ENCODE peak calls at places on chromosomes 4 and X, in seven cellular contexts. Z, Q, K, E, Y, X and F are unnamed samples.
A peak's percentile ranks its signal among the peaks of the same experiment; 100 is the strongest.

GRCh38 chr4:170138580-170139194 is 48.9 kb upstream of the AADAT start:
- DNase-seq in Z (peak; percentile 72), Q (peak; percentile 50), K (peak; percentile 72), E (peak; percentile 53), Y (peak; percentile 77), X (peak; percentile 68), F (no peak)

GRCh38 chr4:55398966-55399365 is 3.2 kb downstream of the TMEM165 start:
- DNase-seq in Z (no peak), Q (no peak), K (no peak), E (no peak), Y (no peak), X (peak; percentile 30), F (no peak)

GRCh38 chr4:37803348-37803973 is 23.0 kb upstream of the PGM2 start:
- DNase-seq in Z (no peak), Q (no peak), K (no peak), E (no peak), Y (no peak), X (peak; percentile 25), F (no peak)

GRCh38 chr4:157115613-157116340 is 39.8 kb downstream of the GLRB start:
- DNase-seq in Z (no peak), Q (no peak), K (no peak), E (no peak), Y (no peak), X (no peak), F (no peak)

GRCh38 chr4:184102488-184102887 is 115.2 kb downstream of the ENPP6 start:
- DNase-seq in Z (peak; percentile 27), Q (no peak), K (no peak), E (no peak), Y (no peak), X (peak; percentile 26), F (no peak)

GRCh38 chr4:186137193-186137792 is 32.8 kb downstream of the FAM149A start:
- DNase-seq in Z (no peak), Q (no peak), K (no peak), E (no peak), Y (no peak), X (peak; percentile 55), F (no peak)

GRCh38 chrX:48794993-48795501 is 6.8 kb upstream of the HDAC6 start:
- DNase-seq in Z (no peak), Q (no peak), K (no peak), E (no peak), Y (no peak), X (no peak), F (no peak)

GRCh38 chr4:73525611-73526010 is 44.1 kb downstream of the AFM start:
- DNase-seq in Z (no peak), Q (no peak), K (no peak), E (no peak), Y (no peak), X (no peak), F (no peak)

GRCh38 chrX:46574941-46575381 is 1.4 kb downstream of the CHST7 start:
- DNase-seq in Z (peak; percentile 55), Q (no peak), K (no peak), E (no peak), Y (no peak), X (peak; percentile 41), F (peak; percentile 10)

GRCh38 chr4:56755901-56756300 is 65.6 kb downstream of the SPINK2 start:
- DNase-seq in Z (no peak), Q (no peak), K (no peak), E (no peak), Y (no peak), X (no peak), F (no peak)

GRCh38 chrX:33379839-33380238 is 168.5 kb upstream of the DMD start:
- DNase-seq in Z (no peak), Q (no peak), K (no peak), E (no peak), Y (no peak), X (no peak), F (no peak)

GRCh38 chr4:75723117-75723801 is 1.1 kb upstream of the USO1 start:
- DNase-seq in Z (no peak), Q (no peak), K (no peak), E (no peak), Y (no peak), X (peak; percentile 32), F (no peak)

GRCh38 chr4:152245706-152246105 is 290.2 kb downstream of the FBXW7 start:
- DNase-seq in Z (peak; percentile 23), Q (no peak), K (no peak), E (no peak), Y (no peak), X (no peak), F (no peak)

GRCh38 chr4:133943081-133943480 is 258.5 kb downstream of the PABPC4L start:
- DNase-seq in Z (no peak), Q (no peak), K (no peak), E (no peak), Y (no peak), X (no peak), F (no peak)

GRCh38 chr4:154686838-154687237 is 57.0 kb upstream of the LRAT start:
- DNase-seq in Z (no peak), Q (no peak), K (no peak), E (no peak), Y (no peak), X (no peak), F (no peak)

GRCh38 chr4:118716304-118716703 is 31.1 kb downstream of the METTL14 start:
- DNase-seq in Z (no peak), Q (no peak), K (no peak), E (no peak), Y (no peak), X (no peak), F (no peak)

GRCh38 chr4:16544251-16544721 is 318.0 kb upstream of the TAPT1 start:
- DNase-seq in Z (no peak), Q (no peak), K (peak; percentile 22), E (no peak), Y (no peak), X (no peak), F (no peak)

GRCh38 chr4:173436149-173436579 is 37.2 kb upstream of the SCRG1 start:
- DNase-seq in Z (no peak), Q (no peak), K (no peak), E (no peak), Y (no peak), X (no peak), F (no peak)

GRCh38 chr4:57763070-57763469 is 652.9 kb upstream of the IGFBP7 start:
- DNase-seq in Z (no peak), Q (no peak), K (no peak), E (no peak), Y (no peak), X (no peak), F (no peak)

GRCh38 chr4:135604531-135604930 is 1402.9 kb upstream of the PABPC4L start:
- DNase-seq in Z (no peak), Q (no peak), K (no peak), E (no peak), Y (no peak), X (no peak), F (no peak)

GRCh38 chr4:111283066-111283677 is 660.3 kb upstream of the PITX2 start:
- DNase-seq in Z (no peak), Q (peak; percentile 32), K (no peak), E (peak; percentile 19), Y (no peak), X (peak; percentile 30), F (peak; percentile 4)

GRCh38 chr4:123278755-123279154 is 117.8 kb upstream of the SPRY1 start:
- DNase-seq in Z (no peak), Q (no peak), K (no peak), E (no peak), Y (no peak), X (no peak), F (no peak)

GRCh38 chr4:158172558-158173258 is at the start of gene GASK1B:
- DNase-seq in Z (no peak), Q (peak; percentile 73), K (peak; percentile 70), E (no peak), Y (no peak), X (peak; percentile 47), F (no peak)

DNA sequence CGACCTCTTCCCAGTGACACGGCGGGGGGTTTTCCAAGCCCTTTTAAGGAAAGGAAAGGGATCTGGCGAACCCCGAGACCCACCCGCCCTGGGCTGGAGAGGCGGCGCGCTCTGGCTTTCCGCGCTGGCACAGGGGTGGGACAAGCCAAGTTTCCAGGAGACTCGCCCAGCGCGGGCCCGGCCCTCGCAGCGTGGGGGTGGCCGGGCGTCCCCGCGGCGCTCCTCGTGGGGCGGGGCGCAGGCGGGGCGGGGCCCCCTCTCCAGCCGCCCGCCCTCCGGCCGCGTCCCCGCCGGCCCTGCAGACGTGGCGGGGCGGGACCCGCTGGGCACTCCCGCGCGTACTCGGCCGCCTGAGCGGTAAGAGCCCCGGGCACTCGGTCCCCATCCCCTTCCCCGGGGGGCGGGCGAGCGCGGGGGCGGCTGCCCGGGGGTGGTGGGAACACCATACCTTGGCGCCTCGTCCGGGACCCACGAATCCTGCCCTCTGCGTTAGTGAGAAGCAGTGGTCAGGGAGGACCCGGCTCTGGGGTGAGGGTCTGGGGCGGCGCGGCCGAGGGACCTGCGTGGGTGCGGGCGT is at the start of gene FAM114A1:
- DNase-seq in Z (no peak), Q (peak; percentile 85), K (peak; percentile 80), E (peak; percentile 51), Y (peak; percentile 92), X (peak; percentile 94), F (no peak)
- H3K4me1 ChIP-seq in Z (peaks cover 4% of the 10 kb centered on the region), Q (peaks cover 5% of the 10 kb centered on the region), K (peaks cover 6% of the 10 kb centered on the region), E (no peaks in the 10 kb centered on the region), Y (peaks cover 22% of the 10 kb centered on the region), X (no peaks in the 10 kb centered on the region), F (peaks cover 3% of the 10 kb centered on the region)

GRCh38 chrX:140151316-140151715 is 186.0 kb upstream of the CXorf66 start:
- DNase-seq in Z (no peak), Q (no peak), K (no peak), E (no peak), Y (no peak), X (no peak), F (no peak)

DNA sequence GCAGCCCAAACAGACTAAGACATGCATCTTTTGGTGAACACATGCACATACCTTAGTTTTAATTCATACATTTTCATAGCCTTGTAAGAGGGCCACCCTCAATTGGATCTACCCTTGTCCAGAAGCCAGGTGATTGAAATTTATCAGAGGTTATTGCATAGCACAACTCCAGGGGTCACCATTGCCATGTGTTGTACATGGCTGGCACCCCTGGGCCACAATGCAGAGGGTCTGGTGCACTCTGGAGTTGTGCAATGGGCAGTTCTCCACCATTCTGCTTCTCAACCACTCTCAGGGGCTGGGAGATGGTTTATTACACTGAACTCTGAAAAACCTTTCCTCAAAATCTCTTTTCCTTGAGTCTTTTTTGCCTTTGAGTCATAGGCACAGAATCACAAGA is 184.4 kb upstream of the CXorf66 start:
- DNase-seq in Z (no peak), Q (no peak), K (no peak), E (no peak), Y (no peak), X (no peak), F (no peak)
- H3K4me3 ChIP-seq in Z (no peak overlapping the region), Q (no peak overlapping the region), K (no peak overlapping the region), E (no peak overlapping the region), Y (no peak overlapping the region), X (no peak overlapping the region), F (no peak overlapping the region)

GRCh38 chrX:57270980-57271379 is 15.5 kb upstream of the FAAH2 start:
- DNase-seq in Z (no peak), Q (no peak), K (no peak), E (no peak), Y (no peak), X (no peak), F (no peak)
- H3K27ac ChIP-seq in Z (no peak overlapping the region), Q (no peak overlapping the region), K (no peak overlapping the region), E (no peak overlapping the region), Y (no peak overlapping the region), X (no peak overlapping the region), F (no peak overlapping the region)

DNA sequence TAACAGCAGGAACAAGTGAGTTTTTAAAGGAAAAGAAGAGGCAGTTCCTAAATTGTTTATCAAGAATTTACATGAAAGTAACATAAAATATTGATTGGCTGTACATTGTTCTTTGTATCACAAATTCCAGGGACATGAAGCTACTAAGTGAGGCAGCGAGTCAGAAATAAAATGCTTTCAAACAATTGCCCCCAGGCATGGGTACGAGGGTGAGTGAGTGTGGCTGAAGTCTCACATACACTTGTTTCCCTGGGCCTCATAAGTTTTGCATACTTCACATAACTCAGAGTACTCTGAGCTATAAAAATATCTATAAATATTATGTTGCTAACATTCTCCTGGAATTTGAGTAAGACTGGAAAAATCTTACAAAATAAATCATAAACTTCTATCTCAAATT is 511.6 kb upstream of the PRKX start:
- DNase-seq in Z (no peak), Q (no peak), K (no peak), E (no peak), Y (no peak), X (no peak), F (no peak)
- H3K4me1 ChIP-seq in Z (no peaks in the 10 kb centered on the region), Q (no peaks in the 10 kb centered on the region), K (no peaks in the 10 kb centered on the region), E (no peaks in the 10 kb centered on the region), Y (no peaks in the 10 kb centered on the region), X (no peaks in the 10 kb centered on the region), F (no peaks in the 10 kb centered on the region)